ENCODE peak calls at places on chromosome 14, in four cellular contexts. One of them, this sample, is unnamed.

GRCh38 chr14:90058876-90059458 is 2.8 kb upstream of the KCNK13 start:
- DNase-seq in T-helper 2 cell: no peak
- DNase-seq in T-cell: no peak
- DNase-seq in ecto neural progenitor cell: no peak
- DNase-seq in this sample: no peak

GRCh38 chr14:105068818-105069217 is 3.6 kb upstream of the GPR132 start:
- DNase-seq in T-helper 2 cell: no peak
- DNase-seq in T-cell: no peak
- DNase-seq in ecto neural progenitor cell: no peak
- DNase-seq in this sample: no peak

GRCh38 chr14:67582061-67582460 is 18.0 kb downstream of the PIGH start:
- DNase-seq in T-helper 2 cell: no peak
- DNase-seq in T-cell: no peak
- DNase-seq in ecto neural progenitor cell: no peak
- DNase-seq in this sample: no peak

GRCh38 chr14:22848391-22849164 is 12.2 kb downstream of the MMP14 start:
- DNase-seq in T-helper 2 cell: no peak
- DNase-seq in T-cell: no peak
- DNase-seq in ecto neural progenitor cell: no peak
- DNase-seq in this sample: peak; percentile 62

GRCh38 chr14:76812093-76812421 is 625 bp downstream of the ANGEL1 start:
- DNase-seq in T-helper 2 cell: no peak
- DNase-seq in T-cell: no peak
- DNase-seq in ecto neural progenitor cell: no peak
- DNase-seq in this sample: no peak

GRCh38 chr14:100529561-100530031 is 57.6 kb downstream of the BEGAIN start:
- DNase-seq in T-helper 2 cell: no peak
- DNase-seq in T-cell: no peak
- DNase-seq in ecto neural progenitor cell: peak; percentile 42
- DNase-seq in this sample: no peak

GRCh38 chr14:89702151-89702936 is 252.2 kb downstream of the EFCAB11 start:
- DNase-seq in T-helper 2 cell: no peak
- DNase-seq in T-cell: no peak
- DNase-seq in ecto neural progenitor cell: no peak
- DNase-seq in this sample: no peak

GRCh38 chr14:105229099-105229655 is 19.2 kb upstream of the BTBD6 start:
- DNase-seq in T-helper 2 cell: no peak
- DNase-seq in T-cell: no peak
- DNase-seq in ecto neural progenitor cell: no peak
- DNase-seq in this sample: no peak

GRCh38 chr14:28975084-28975483 is 208.5 kb downstream of the FOXG1 start:
- DNase-seq in T-helper 2 cell: no peak
- DNase-seq in T-cell: no peak
- DNase-seq in ecto neural progenitor cell: no peak
- DNase-seq in this sample: no peak

GRCh38 chr14:36700656-36701055 is 39.0 kb downstream of the PAX9 start:
- DNase-seq in T-helper 2 cell: no peak
- DNase-seq in T-cell: no peak
- DNase-seq in ecto neural progenitor cell: no peak
- DNase-seq in this sample: no peak

GRCh38 chr14:59754256-59754655 is 116.3 kb downstream of the RTN1 start:
- DNase-seq in T-helper 2 cell: no peak
- DNase-seq in T-cell: no peak
- DNase-seq in ecto neural progenitor cell: no peak
- DNase-seq in this sample: peak; percentile 24

GRCh38 chr14:20400589-20400964 is 12.7 kb downstream of the TEP1 start:
- DNase-seq in T-helper 2 cell: no peak
- DNase-seq in T-cell: no peak
- DNase-seq in ecto neural progenitor cell: no peak
- DNase-seq in this sample: no peak

GRCh38 chr14:87999282-87999681 is 5.7 kb upstream of the GPR65 start:
- DNase-seq in T-helper 2 cell: no peak
- DNase-seq in T-cell: no peak
- DNase-seq in ecto neural progenitor cell: no peak
- DNase-seq in this sample: no peak

GRCh38 chr14:91924871-91925726 is 22.4 kb downstream of the FBLN5 start:
- DNase-seq in T-helper 2 cell: no peak
- DNase-seq in T-cell: no peak
- DNase-seq in ecto neural progenitor cell: no peak
- DNase-seq in this sample: no peak

GRCh38 chr14:76870146-76870545 is 43.9 kb downstream of the LRRC74A start:
- DNase-seq in T-helper 2 cell: no peak
- DNase-seq in T-cell: no peak
- DNase-seq in ecto neural progenitor cell: no peak
- DNase-seq in this sample: no peak

GRCh38 chr14:71179046-71179445 is 271.8 kb downstream of the PCNX1 start:
- DNase-seq in T-helper 2 cell: no peak
- DNase-seq in T-cell: no peak
- DNase-seq in ecto neural progenitor cell: no peak
- DNase-seq in this sample: no peak

GRCh38 chr14:102424520-102424919 is 61.8 kb downstream of the TECPR2 start:
- DNase-seq in T-helper 2 cell: no peak
- DNase-seq in T-cell: no peak
- DNase-seq in ecto neural progenitor cell: no peak
- DNase-seq in this sample: no peak

GRCh38 chr14:102317564-102318248 is 1.8 kb upstream of the ZNF839 start:
- DNase-seq in T-helper 2 cell: no peak
- DNase-seq in T-cell: no peak
- DNase-seq in ecto neural progenitor cell: no peak
- DNase-seq in this sample: peak; percentile 53

GRCh38 chr14:32201196-32201815 is 539 bp upstream of the RNU6-7 start:
- DNase-seq in T-helper 2 cell: peak; percentile 61
- DNase-seq in T-cell: peak; percentile 42
- DNase-seq in ecto neural progenitor cell: peak; percentile 94
- DNase-seq in this sample: peak; percentile 28

GRCh38 chr14:100874411-100875091 is 29.0 kb downstream of the RTL1 start:
- DNase-seq in T-helper 2 cell: no peak
- DNase-seq in T-cell: no peak
- DNase-seq in ecto neural progenitor cell: no peak
- DNase-seq in this sample: no peak

GRCh38 chr14:58784946-58785345 is 147.2 kb downstream of the DACT1 start:
- DNase-seq in T-helper 2 cell: no peak
- DNase-seq in T-cell: no peak
- DNase-seq in ecto neural progenitor cell: no peak
- DNase-seq in this sample: no peak

GRCh38 chr14:71538288-71538687 is 393.9 kb upstream of the RGS6 start:
- DNase-seq in T-helper 2 cell: no peak
- DNase-seq in T-cell: no peak
- DNase-seq in ecto neural progenitor cell: no peak
- DNase-seq in this sample: no peak

GRCh38 chr14:96417254-96417653 is 25.3 kb downstream of the AK7 start:
- DNase-seq in T-helper 2 cell: no peak
- DNase-seq in T-cell: no peak
- DNase-seq in ecto neural progenitor cell: no peak
- DNase-seq in this sample: no peak

GRCh38 chr14:52124791-52125661 is 56.2 kb upstream of the NID2 start:
- DNase-seq in T-helper 2 cell: no peak
- DNase-seq in T-cell: no peak
- DNase-seq in ecto neural progenitor cell: no peak
- DNase-seq in this sample: no peak

GRCh38 chr14:67228325-67228984 is 12.8 kb upstream of the PALS1 start:
- DNase-seq in T-helper 2 cell: no peak
- DNase-seq in T-cell: no peak
- DNase-seq in ecto neural progenitor cell: no peak
- DNase-seq in this sample: no peak

This sample was measured in COLO829.